ENCODE peak calls at places on chromosomes 11 and 22, in four cellular contexts. One of them, this sample, is unnamed.

GRCh38 chr11:61026121-61027031 is 54.9 kb downstream of the CD6 start:
- DNase-seq in psoas muscle: no peak
- DNase-seq in fibroblast of villous mesenchyme: no peak
- DNase-seq in HCT116: no peak
- DNase-seq in this sample: no peak

GRCh38 chr22:22693531-22693884 is 49.1 kb downstream of the GGTLC2 start:
- DNase-seq in fibroblast of villous mesenchyme: no peak
- DNase-seq in HCT116: no peak
- DNase-seq in psoas muscle: no peak
- DNase-seq in this sample: no peak

GRCh38 chr11:121892131-121892681 is 223.8 kb downstream of the BLID start:
- DNase-seq in fibroblast of villous mesenchyme: peak; percentile 49
- DNase-seq in HCT116: no peak
- DNase-seq in psoas muscle: peak; percentile 42
- DNase-seq in this sample: peak; percentile 73

GRCh38 chr11:98107736-98108135 is 913.0 kb upstream of the CNTN5 start:
- DNase-seq in HCT116: no peak
- DNase-seq in fibroblast of villous mesenchyme: no peak
- DNase-seq in psoas muscle: no peak
- DNase-seq in this sample: no peak

GRCh38 chr11:107751082-107751481 is 39.2 kb upstream of the SLN start:
- DNase-seq in fibroblast of villous mesenchyme: no peak
- DNase-seq in HCT116: no peak
- DNase-seq in psoas muscle: no peak
- DNase-seq in this sample: no peak

GRCh38 chr11:59943996-59944395 is 5.8 kb downstream of the OOSP1 start:
- DNase-seq in fibroblast of villous mesenchyme: no peak
- DNase-seq in HCT116: no peak
- DNase-seq in psoas muscle: no peak
- DNase-seq in this sample: no peak

GRCh38 chr11:118607401-118608267 is at the start of gene PHLDB1:
- DNase-seq in psoas muscle: peak; percentile 72
- DNase-seq in HCT116: no peak
- DNase-seq in fibroblast of villous mesenchyme: peak; percentile 81
- DNase-seq in this sample: peak; percentile 67

GRCh38 chr22:45103756-45104155 is 60.0 kb upstream of the NUP50 start:
- DNase-seq in HCT116: no peak
- DNase-seq in fibroblast of villous mesenchyme: peak; percentile 14
- DNase-seq in psoas muscle: no peak
- DNase-seq in this sample: no peak

GRCh38 chr22:41979423-41980250 is 10.4 kb downstream of the SEPTIN3 start:
- DNase-seq in fibroblast of villous mesenchyme: no peak
- DNase-seq in psoas muscle: no peak
- DNase-seq in HCT116: no peak
- DNase-seq in this sample: no peak

GRCh38 chr11:86537541-86538222 is 134.7 kb downstream of the ME3 start:
- DNase-seq in fibroblast of villous mesenchyme: peak; percentile 41
- DNase-seq in HCT116: peak; percentile 7
- DNase-seq in psoas muscle: no peak
- DNase-seq in this sample: no peak

GRCh38 chr11:74154621-74155281 is 16.1 kb downstream of the C2CD3 start:
- DNase-seq in psoas muscle: no peak
- DNase-seq in HCT116: no peak
- DNase-seq in fibroblast of villous mesenchyme: peak; percentile 67
- DNase-seq in this sample: peak; percentile 22

GRCh38 chr11:29093416-29093815 is 923.4 kb downstream of the KCNA4 start:
- DNase-seq in HCT116: no peak
- DNase-seq in fibroblast of villous mesenchyme: no peak
- DNase-seq in psoas muscle: no peak
- DNase-seq in this sample: peak; percentile 18

GRCh38 chr11:111632798-111633197 is 30.5 kb downstream of the SIK2 start:
- DNase-seq in fibroblast of villous mesenchyme: no peak
- DNase-seq in psoas muscle: no peak
- DNase-seq in HCT116: no peak
- DNase-seq in this sample: no peak

GRCh38 chr11:111634981-111635705 is 32.9 kb downstream of the SIK2 start:
- DNase-seq in psoas muscle: no peak
- DNase-seq in HCT116: no peak
- DNase-seq in fibroblast of villous mesenchyme: peak; percentile 27
- DNase-seq in this sample: peak; percentile 42

GRCh38 chr11:111631666-111632039 is 29.4 kb downstream of the SIK2 start:
- DNase-seq in fibroblast of villous mesenchyme: peak; percentile 69
- DNase-seq in psoas muscle: no peak
- DNase-seq in HCT116: no peak
- DNase-seq in this sample: peak; percentile 92

GRCh38 chr11:111633756-111634362 is 31.6 kb downstream of the SIK2 start:
- DNase-seq in HCT116: no peak
- DNase-seq in fibroblast of villous mesenchyme: no peak
- DNase-seq in psoas muscle: no peak
- DNase-seq in this sample: peak; percentile 61

DNA sequence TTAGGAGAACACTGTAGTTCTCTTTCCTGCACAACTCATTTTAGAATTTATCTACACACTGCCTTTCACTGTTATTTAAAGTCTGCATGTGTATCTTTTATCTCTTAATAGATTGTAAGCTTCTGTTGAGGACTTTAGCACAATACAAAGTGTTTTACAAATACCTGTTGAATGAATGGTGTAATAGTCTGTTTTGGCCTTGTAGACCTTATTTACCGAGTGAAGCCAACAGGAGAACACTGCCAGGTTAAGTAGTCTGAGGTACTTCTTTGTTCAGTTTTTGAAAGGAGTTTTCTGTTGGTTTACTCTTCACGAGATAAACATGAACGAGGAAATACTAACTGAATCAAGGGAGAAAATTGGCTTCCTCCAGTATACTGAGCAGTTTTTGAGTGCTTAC is 31.0 kb downstream of the SIK2 start:
- DNase-seq in HCT116: no peak
- DNase-seq in fibroblast of villous mesenchyme: no peak
- DNase-seq in psoas muscle: no peak
- DNase-seq in this sample: no peak
- TF ChIP-seq CTCF in HCT116: no peak
- TF ChIP-seq CTCF in fibroblast of villous mesenchyme: no peak
- TF ChIP-seq CTCF in psoas muscle: no peak
- TF ChIP-seq CTCF in this sample: no peak

GRCh38 chr11:27331984-27332383 is 31.0 kb downstream of the CCDC34 start:
- DNase-seq in psoas muscle: no peak
- DNase-seq in fibroblast of villous mesenchyme: peak; percentile 49
- DNase-seq in HCT116: no peak
- DNase-seq in this sample: peak; percentile 16

GRCh38 chr11:27328602-27329001 is 34.4 kb downstream of the CCDC34 start:
- DNase-seq in HCT116: no peak
- DNase-seq in psoas muscle: no peak
- DNase-seq in fibroblast of villous mesenchyme: no peak
- DNase-seq in this sample: no peak

GRCh38 chr11:27330633-27331270 is 32.3 kb downstream of the CCDC34 start:
- DNase-seq in fibroblast of villous mesenchyme: no peak
- DNase-seq in psoas muscle: no peak
- DNase-seq in HCT116: no peak
- DNase-seq in this sample: no peak

GRCh38 chr11:27329867-27330632 is 33.0 kb downstream of the CCDC34 start:
- DNase-seq in HCT116: no peak
- DNase-seq in psoas muscle: no peak
- DNase-seq in fibroblast of villous mesenchyme: peak; percentile 19
- DNase-seq in this sample: no peak
- TF ChIP-seq CTCF in HCT116: no peak
- TF ChIP-seq CTCF in psoas muscle: no peak
- TF ChIP-seq CTCF in fibroblast of villous mesenchyme: no peak
- TF ChIP-seq CTCF in this sample: no peak

GRCh38 chr11:103851166-103851651 is 185.2 kb upstream of the DDI1 start:
- DNase-seq in fibroblast of villous mesenchyme: peak; percentile 29
- DNase-seq in psoas muscle: no peak
- DNase-seq in HCT116: no peak
- DNase-seq in this sample: no peak
- TF ChIP-seq CTCF in fibroblast of villous mesenchyme: no peak
- TF ChIP-seq CTCF in psoas muscle: no peak
- TF ChIP-seq CTCF in HCT116: no peak
- TF ChIP-seq CTCF in this sample: no peak

DNA sequence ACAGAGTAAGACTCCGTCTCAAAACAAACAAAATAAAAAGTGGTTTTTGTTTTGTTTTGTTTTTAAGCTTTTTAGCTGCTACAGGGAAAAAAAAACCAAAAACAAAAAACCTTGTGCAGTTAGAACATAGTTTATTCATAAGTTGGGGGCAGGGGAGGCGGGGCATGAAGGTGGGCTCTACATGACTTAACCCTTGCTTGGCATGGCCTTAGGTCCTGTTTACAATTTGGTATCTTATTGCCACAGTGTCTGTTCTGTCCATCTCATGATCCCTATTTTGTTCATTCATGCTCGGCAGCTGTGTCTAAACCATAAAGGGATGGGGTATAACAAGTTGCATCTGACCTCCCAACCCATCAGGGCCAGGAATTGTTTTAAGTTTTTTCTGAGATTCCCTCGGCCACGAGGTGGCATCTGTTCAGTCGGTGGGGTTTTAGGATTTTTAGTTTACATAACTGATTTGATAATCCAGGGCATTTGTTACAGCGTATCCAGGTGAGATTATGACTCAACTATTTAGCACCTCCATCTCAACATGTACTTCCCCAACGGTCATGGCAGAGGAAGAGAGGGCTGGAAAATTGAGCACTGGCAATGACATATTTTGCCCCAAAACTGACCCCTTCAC is 6.9 kb downstream of the AP5B1 start:
- DNase-seq in HCT116: no peak
- DNase-seq in fibroblast of villous mesenchyme: peak; percentile 14
- DNase-seq in psoas muscle: no peak
- DNase-seq in this sample: no peak
- TF ChIP-seq CTCF in HCT116: peak; percentile 43
- TF ChIP-seq CTCF in fibroblast of villous mesenchyme: no peak
- TF ChIP-seq CTCF in psoas muscle: no peak
- TF ChIP-seq CTCF in this sample: no peak

GRCh38 chr11:130325691-130326090 is 11.0 kb upstream of the ZBTB44 start:
- DNase-seq in fibroblast of villous mesenchyme: no peak
- DNase-seq in psoas muscle: no peak
- DNase-seq in HCT116: no peak
- DNase-seq in this sample: no peak
- TF ChIP-seq CTCF in fibroblast of villous mesenchyme: no peak
- TF ChIP-seq CTCF in psoas muscle: no peak
- TF ChIP-seq CTCF in HCT116: no peak
- TF ChIP-seq CTCF in this sample: no peak

This sample was measured in foreskin fibroblast.